ENCODE peak calls at places on chromosome 1, in five cellular contexts. Q is suprapubic skin, X is cardiac muscle cell, U is pancreas, B is GM23338. W is an unnamed sample.

GRCh38 chr1:85264150-85264549 is 4.7 kb upstream of the C1orf52 start:
- DNase-seq in Q (no peak), X (no peak), U (no peak), B (no peak), W (no peak)

GRCh38 chr1:220409751-220410370 is 118.1 kb upstream of the MARK1 start:
- DNase-seq in Q (no peak), X (no peak), U (no peak), B (peak), W (no peak)

GRCh38 chr1:22828151-22828817 is 117.6 kb downstream of the EPHB2 start:
- DNase-seq in Q (no peak), X (no peak), U (peak), B (no peak), W (no peak)

GRCh38 chr1:45543599-45544417 is 6.8 kb upstream of the AKR1A1 start:
- DNase-seq in Q (no peak), X (peak), U (no peak), B (peak), W (no peak)

GRCh38 chr1:74697832-74698231 is 24.2 kb upstream of the ERICH3 start:
- DNase-seq in Q (no peak), X (no peak), U (no peak), B (no peak), W (peak)

GRCh38 chr1:54310439-54311328 is 95.5 kb downstream of the SSBP3 start:
- DNase-seq in Q (no peak), X (peak), U (peak), B (peak), W (no peak)

GRCh38 chr1:83718338-83718737 is 280.6 kb downstream of the TTLL7 start:
- DNase-seq in Q (no peak), X (no peak), U (no peak), B (no peak), W (no peak)

GRCh38 chr1:55216078-55216477 is 914 bp upstream of the USP24 start:
- DNase-seq in Q (no peak), X (no peak), U (no peak), B (peak), W (no peak)

GRCh38 chr1:236830560-236830959 is 35.5 kb downstream of the MTR start:
- DNase-seq in Q (no peak), X (no peak), U (no peak), B (no peak), W (no peak)

GRCh38 chr1:221809101-221810029 is 67.5 kb upstream of the DUSP10 start:
- DNase-seq in Q (no peak), X (no peak), U (no peak), B (no peak), W (no peak)

GRCh38 chr1:204929487-204930185 is 59.0 kb downstream of the NFASC start:
- DNase-seq in Q (no peak), X (no peak), U (no peak), B (no peak), W (no peak)

GRCh38 chr1:104636581-104636980 is 886.9 kb downstream of the AMY1C start:
- DNase-seq in Q (no peak), X (no peak), U (no peak), B (no peak), W (no peak)
- H3K4me3 ChIP-seq in Q (no peak), X (no peak), U (no peak), B (no peak), W (no peak)

DNA sequence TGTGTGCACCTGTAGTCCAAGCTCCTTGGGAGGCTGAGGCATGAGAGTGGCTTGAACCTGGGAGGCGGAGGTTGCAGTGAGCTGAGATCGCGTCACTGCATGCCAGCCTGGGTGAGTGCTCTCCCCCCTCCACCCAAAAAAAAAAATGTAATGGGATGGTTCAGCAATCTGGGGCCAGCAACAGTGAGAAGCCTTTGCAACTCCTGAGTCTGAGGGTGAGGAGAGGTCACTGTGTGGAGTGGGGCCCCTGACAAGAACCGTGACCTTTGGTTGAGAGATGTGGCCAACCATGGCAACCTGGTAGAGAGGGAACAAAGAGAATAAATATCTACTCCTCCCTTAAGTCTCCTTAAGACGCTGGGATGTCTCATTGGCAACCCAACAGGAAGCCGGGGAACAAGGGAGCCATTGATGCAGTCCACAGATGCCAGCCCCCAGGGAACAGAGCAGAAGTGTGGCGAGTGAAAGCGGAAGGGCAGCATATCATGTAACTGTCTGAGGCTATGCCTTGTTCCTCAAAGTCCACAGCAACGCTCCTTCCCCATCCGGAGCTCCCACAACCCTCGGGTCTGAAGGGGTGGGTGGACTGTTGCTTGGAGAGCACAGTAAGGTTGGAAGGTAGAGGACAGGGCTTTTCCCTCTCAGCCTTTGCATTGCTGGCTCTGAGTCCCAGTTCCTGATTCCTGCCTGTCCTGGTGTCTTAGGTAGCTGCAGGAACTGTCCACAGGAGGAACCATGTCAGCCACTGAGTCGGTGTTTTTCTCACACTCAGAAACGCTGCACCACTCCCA is 8.3 kb downstream of the TRNP1 start:
- DNase-seq in Q (no peak), X (peak), U (no peak), B (peak), W (no peak)
- TF ChIP-seq CTCF in Q (no peak), X (no peak), U (no peak), B (no peak), W (no peak)

GRCh38 chr1:70033934-70034333 is 171.4 kb downstream of the LRRC40 start:
- DNase-seq in Q (no peak), X (no peak), U (no peak), B (no peak), W (no peak)

GRCh38 chr1:70033266-70033873 is 172.0 kb downstream of the LRRC40 start:
- DNase-seq in Q (no peak), X (no peak), U (no peak), B (no peak), W (no peak)

GRCh38 chr1:70038025-70038424 is 167.4 kb downstream of the LRRC40 start:
- DNase-seq in Q (no peak), X (peak), U (no peak), B (no peak), W (no peak)

GRCh38 chr1:70039485-70039884 is 165.9 kb downstream of the LRRC40 start:
- DNase-seq in Q (no peak), X (no peak), U (no peak), B (no peak), W (no peak)

DNA sequence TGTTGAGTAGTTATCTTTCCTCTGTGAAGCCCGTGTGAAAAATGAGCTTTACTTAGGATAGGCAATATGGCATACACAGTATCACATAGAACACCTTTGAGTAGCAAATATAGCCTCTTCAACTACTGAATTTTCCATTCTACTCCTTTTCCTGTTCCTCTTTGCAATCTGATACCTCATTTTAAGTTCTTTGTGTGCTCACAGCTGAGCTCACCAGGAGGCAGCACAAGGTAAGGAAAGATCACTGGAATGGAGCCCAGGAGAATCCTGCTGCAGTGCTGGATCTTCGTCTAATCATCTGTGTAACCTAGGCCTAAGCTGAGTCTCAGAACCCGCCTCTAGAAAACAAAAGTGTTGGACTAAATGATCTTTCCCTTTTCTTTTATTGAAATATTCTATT is 171.0 kb downstream of the LRRC40 start:
- DNase-seq in Q (no peak), X (peak), U (no peak), B (peak), W (peak)
- H3K4me3 ChIP-seq in Q (no peak), X (no peak), U (no peak), B (no peak), W (no peak)

DNA sequence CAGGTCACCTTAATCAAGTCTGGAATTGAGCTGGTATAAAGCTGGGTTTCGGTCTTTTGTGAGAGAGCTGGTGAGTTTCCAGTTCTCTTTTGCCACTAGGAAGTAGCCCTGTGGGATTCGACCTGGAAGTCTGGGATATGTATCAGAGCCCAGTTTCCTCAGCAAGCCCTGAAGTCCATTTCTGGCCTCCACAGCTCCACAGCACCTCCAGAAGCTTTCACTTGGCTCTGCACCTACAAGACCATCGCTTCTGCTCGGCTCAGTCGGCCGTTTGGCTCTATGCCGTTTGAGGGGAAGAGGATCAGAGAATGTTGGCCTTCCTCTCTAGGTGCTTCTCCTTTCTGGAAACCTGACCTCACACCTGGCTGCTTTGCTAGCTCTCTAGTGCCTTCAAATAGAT is 148.0 kb downstream of the GALNT2 start:
- DNase-seq in Q (no peak), X (peak), U (no peak), B (peak), W (peak)
- TF ChIP-seq CTCF in Q (peak), X (peak), U (peak), B (peak), W (peak)

GRCh38 chr1:18651727-18652126 is 21.1 kb downstream of the PAX7 start:
- DNase-seq in Q (no peak), X (no peak), U (no peak), B (peak), W (no peak)

GRCh38 chr1:18653922-18654321 is 23.3 kb downstream of the PAX7 start:
- DNase-seq in Q (no peak), X (no peak), U (no peak), B (peak), W (no peak)

GRCh38 chr1:18652791-18653190 is 22.1 kb downstream of the PAX7 start:
- DNase-seq in Q (no peak), X (no peak), U (no peak), B (no peak), W (no peak)

GRCh38 chr1:18654599-18654998 is 24.0 kb downstream of the PAX7 start:
- DNase-seq in Q (no peak), X (no peak), U (no peak), B (no peak), W (no peak)

DNA sequence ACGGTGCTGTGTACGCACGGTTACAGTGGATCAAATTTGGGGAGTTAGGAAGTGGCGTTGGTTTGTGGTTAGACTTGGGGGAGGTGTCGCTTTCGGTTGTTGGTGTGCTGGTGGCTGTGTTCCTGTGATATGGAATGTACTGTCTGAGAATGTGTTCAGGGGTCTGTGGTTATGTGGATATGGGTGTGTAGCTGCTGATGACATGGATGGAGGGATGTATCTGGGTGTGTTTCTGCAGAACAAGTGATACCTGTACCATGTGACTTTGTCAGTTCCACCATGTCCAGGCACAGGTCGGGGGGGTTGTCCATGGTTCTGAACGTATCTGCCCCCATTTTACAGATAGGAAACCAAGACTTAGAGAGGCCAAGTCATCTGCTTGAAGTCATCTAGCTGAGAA is 22.7 kb downstream of the PAX7 start:
- DNase-seq in Q (no peak), X (no peak), U (no peak), B (no peak), W (no peak)
- H3K4me3 ChIP-seq in Q (no peak), X (no peak), U (no peak), B (peak), W (no peak)

W was measured in LNCaP clone FGC.